ENCODE peak calls at places on chromosome 21, in eight cellular contexts. S is adrenal gland, M is HL-60, K is heart left ventricle, E is AG09309, Z is mucosa of descending colon, W is lung, U is heart right ventricle. B is an unnamed sample.

GRCh38 chr21:46151989-46152938 is 3.1 kb downstream of the FTCD start:
- DNase-seq in Z (peak; percentile 13), S (peak; percentile 15), W (no peak), E (no peak), U (no peak), M (no peak), K (peak; percentile 5), B (no peak)

GRCh38 chr21:37460196-37460595 is 93.6 kb downstream of the DYRK1A start:
- DNase-seq in S (no peak), K (no peak), U (no peak), M (no peak), Z (no peak), E (no peak), W (no peak), B (no peak)

GRCh38 chr21:33940846-33941245 is 25.2 kb upstream of the ATP5PO start:
- DNase-seq in M (no peak), Z (no peak), K (no peak), E (no peak), S (no peak), W (no peak), U (no peak), B (peak; percentile 42)

GRCh38 chr21:30044447-30045064 is 104.8 kb upstream of the GRIK1 start:
- DNase-seq in K (no peak), Z (no peak), S (no peak), U (no peak), M (no peak), E (no peak), W (no peak), B (peak; percentile 8)

GRCh38 chr21:36656138-36656537 is 42.8 kb upstream of the SIM2 start:
- DNase-seq in W (peak; percentile 71), U (no peak), M (no peak), Z (no peak), E (no peak), S (no peak), K (no peak), B (no peak)

GRCh38 chr21:32414579-32415358 is 2.3 kb downstream of the EVA1C start:
- DNase-seq in S (no peak), Z (no peak), U (no peak), W (no peak), E (no peak), K (no peak), M (no peak), B (no peak)

GRCh38 chr21:15279484-15279883 is 214.7 kb upstream of the NRIP1 start:
- DNase-seq in S (no peak), W (no peak), K (no peak), U (no peak), Z (no peak), M (no peak), E (no peak), B (no peak)

GRCh38 chr21:14877581-14878228 is 187.1 kb downstream of the NRIP1 start:
- DNase-seq in U (no peak), S (no peak), W (no peak), E (no peak), M (no peak), Z (no peak), K (no peak), B (no peak)

GRCh38 chr21:34974162-34974981 is 74.7 kb downstream of the RUNX1 start:
- DNase-seq in S (no peak), W (no peak), K (no peak), Z (no peak), M (no peak), U (no peak), E (no peak), B (no peak)

GRCh38 chr21:30349572-30349971 is 1.2 kb upstream of the KRTAP23-1 start:
- DNase-seq in Z (no peak), K (no peak), U (no peak), W (no peak), M (no peak), S (no peak), E (no peak), B (peak; percentile 62)

GRCh38 chr21:46048926-46049889 is 48.7 kb upstream of the COL6A2 start:
- DNase-seq in U (peak; percentile 84), S (no peak), M (no peak), W (peak; percentile 65), K (peak; percentile 89), E (peak; percentile 100), Z (peak; percentile 64), B (peak; percentile 99)

GRCh38 chr21:31267644-31268043 is 76.4 kb downstream of the TIAM1 start:
- DNase-seq in K (no peak), E (no peak), M (no peak), U (no peak), Z (no peak), S (no peak), W (no peak), B (no peak)

GRCh38 chr21:32949701-32950100 is 76.0 kb upstream of the OLIG2 start:
- DNase-seq in K (no peak), M (no peak), U (no peak), S (no peak), E (no peak), Z (no peak), W (no peak), B (no peak)

GRCh38 chr21:25735895-25736597 is 1.3 kb downstream of the GABPA start:
- DNase-seq in Z (no peak), S (no peak), K (no peak), W (no peak), E (no peak), M (peak; percentile 14), U (no peak), B (no peak)
- H3K4me3 ChIP-seq in Z (peak overlapping the region; percentile 91), S (peak overlapping the region; percentile 45), K (peak overlapping the region; percentile 82), W (peak overlapping the region; percentile 79), E (peak overlapping the region; percentile 90), M (peak overlapping the region; percentile 90), U (peak overlapping the region; percentile 90), B (peak overlapping the region; percentile 80)

GRCh38 chr21:25929859-25930520 is 195.2 kb downstream of the GABPA start:
- DNase-seq in U (no peak), K (no peak), W (no peak), M (no peak), E (no peak), S (no peak), Z (no peak), B (no peak)
- TF ChIP-seq CTCF in U (no peak), K (no peak), W (no peak), M (no peak), E (no peak), S (no peak), Z (no peak), B (peak; percentile 31)

GRCh38 chr21:43723648-43724047 is 4.7 kb downstream of the PDXK start:
- DNase-seq in U (no peak), E (no peak), S (no peak), K (no peak), W (no peak), Z (no peak), M (no peak), B (no peak)

GRCh38 chr21:43720539-43721224 is 1.8 kb downstream of the PDXK start:
- DNase-seq in Z (no peak), E (no peak), U (no peak), S (no peak), K (no peak), M (no peak), W (no peak), B (no peak)

GRCh38 chr21:43721225-43721605 is 2.3 kb downstream of the PDXK start:
- DNase-seq in U (no peak), E (no peak), S (no peak), M (no peak), K (no peak), W (no peak), Z (no peak), B (no peak)

GRCh38 chr21:43719748-43720538 is 1.0 kb downstream of the PDXK start:
- DNase-seq in M (peak; percentile 29), Z (peak; percentile 71), E (no peak), W (no peak), S (no peak), K (no peak), U (no peak), B (no peak)

GRCh38 chr21:43721939-43722338 is 3.0 kb downstream of the PDXK start:
- DNase-seq in K (no peak), W (no peak), Z (no peak), U (no peak), E (no peak), M (peak; percentile 45), S (no peak), B (no peak)
- H3K4me3 ChIP-seq in K (no peak overlapping the region), W (no peak overlapping the region), Z (no peak overlapping the region), U (no peak overlapping the region), E (no peak overlapping the region), M (no peak overlapping the region), S (no peak overlapping the region), B (no peak overlapping the region)

DNA sequence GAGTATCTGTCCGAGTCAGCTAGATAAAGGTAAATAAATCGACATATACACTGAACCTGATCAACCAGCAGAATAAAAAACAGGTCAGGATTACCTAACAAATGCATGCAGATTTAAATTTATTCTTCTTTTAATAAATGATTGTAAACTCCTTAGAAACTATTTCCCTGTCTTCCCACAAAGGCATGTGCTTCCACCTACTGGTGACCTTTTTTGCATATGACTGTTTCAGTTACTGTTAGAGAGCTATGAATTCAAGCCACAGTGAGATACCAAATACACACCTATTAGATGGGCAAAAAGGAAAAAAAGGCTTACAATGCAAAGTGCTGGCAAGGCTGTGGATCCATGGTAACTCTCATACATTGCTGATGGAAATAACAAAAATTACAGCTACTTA is 957.4 kb upstream of the NCAM2 start:
- DNase-seq in K (no peak), S (no peak), U (no peak), W (no peak), M (no peak), E (no peak), Z (no peak), B (no peak)
- TF ChIP-seq CTCF in K (peak; percentile 34), S (no peak), U (peak; percentile 43), W (no peak), M (no peak), E (no peak), Z (no peak), B (no peak)

DNA sequence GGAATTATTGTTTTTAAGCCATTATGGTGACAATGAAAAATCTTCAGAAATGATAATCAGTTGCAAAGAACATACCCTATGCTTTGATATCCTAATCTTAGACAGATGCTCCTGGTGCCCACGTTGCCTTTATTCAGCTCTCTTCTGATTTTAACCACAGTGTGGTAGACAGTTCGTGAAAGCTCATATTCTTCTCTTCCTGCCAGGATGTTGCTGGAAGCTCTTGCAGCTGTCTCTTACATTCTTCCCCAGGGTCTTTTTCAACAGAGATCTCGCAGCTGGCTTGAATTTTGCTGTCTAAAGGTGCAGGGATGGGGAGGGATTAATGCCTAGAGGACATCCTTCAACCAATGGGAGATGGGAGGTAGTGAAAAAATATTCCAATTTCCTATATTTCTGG is 150.0 kb upstream of the APP start:
- DNase-seq in Z (no peak), S (no peak), K (no peak), M (no peak), U (no peak), E (no peak), W (no peak), B (no peak)
- H3K4me3 ChIP-seq in Z (no peak overlapping the region), S (no peak overlapping the region), K (no peak overlapping the region), M (no peak overlapping the region), U (no peak overlapping the region), E (no peak overlapping the region), W (no peak overlapping the region), B (no peak overlapping the region)

B was measured in astrocyte of the cerebellum.